ENCODE peak calls at places on chromosomes 3 and 15, in ten cellular contexts. A is lower lobe of right lung; Z is vagina; G is HCT116; C is heart left ventricle; T is CD8-positive, alpha-beta T cell; E is CD8-positive, alpha-beta memory T cell; B is tibial nerve; O is adipocyte; U is neuronal stem cell. N is an unnamed sample.

GRCh38 chr3:67559029-67559605 is 95.3 kb downstream of the SUCLG2 start:
- DNase-seq in A (no peak), Z (no peak), G (no peak), C (no peak), T (no peak), E (no peak), B (no peak), O (no peak), U (no peak), N (no peak)

GRCh38 chr15:67137951-67138935 is 72.8 kb downstream of the SMAD3 start:
- DNase-seq in A (no peak), Z (no peak), G (no peak), C (no peak), T (no peak), E (no peak), B (no peak), O (no peak), U (no peak), N (no peak)

GRCh38 chr15:58340176-58340575 is 91.6 kb upstream of the LIPC start:
- DNase-seq in A (no peak), Z (no peak), G (no peak), C (no peak), T (no peak), E (no peak), B (no peak), O (peak; percentile 10), U (no peak), N (no peak)

GRCh38 chr15:64747578-64747977 is 27.8 kb downstream of the RBPMS2 start:
- DNase-seq in A (no peak), Z (no peak), G (no peak), C (no peak), T (no peak), E (no peak), B (no peak), O (no peak), U (no peak), N (no peak)

GRCh38 chr3:31077021-31077601 is 182.7 kb upstream of the GADL1 start:
- DNase-seq in A (no peak), Z (no peak), G (peak; percentile 80), C (no peak), T (no peak), E (no peak), B (no peak), O (peak; percentile 73), U (no peak), N (no peak)

GRCh38 chr3:107432646-107433045 is 55.4 kb downstream of the CCDC54 start:
- DNase-seq in A (no peak), Z (no peak), G (no peak), C (no peak), T (no peak), E (no peak), B (no peak), O (no peak), U (no peak), N (no peak)

GRCh38 chr3:166810741-166811445 is 569.2 kb downstream of the ZBBX start:
- DNase-seq in A (no peak), Z (no peak), G (no peak), C (no peak), T (no peak), E (no peak), B (no peak), O (no peak), U (no peak), N (no peak)

GRCh38 chr3:139758654-139759291 is 81.0 kb upstream of the NMNAT3 start:
- DNase-seq in A (no peak), Z (peak; percentile 70), G (no peak), C (peak; percentile 26), T (no peak), E (no peak), B (no peak), O (peak; percentile 69), U (peak; percentile 85), N (peak; percentile 80)

GRCh38 chr3:153463895-153464294 is 301.9 kb downstream of the RAP2B start:
- DNase-seq in A (no peak), Z (no peak), G (no peak), C (no peak), T (no peak), E (no peak), B (no peak), O (no peak), U (no peak), N (no peak)

GRCh38 chr3:186593862-186594261 is 19.0 kb upstream of the AHSG start:
- DNase-seq in A (no peak), Z (no peak), G (no peak), C (no peak), T (no peak), E (no peak), B (no peak), O (no peak), U (no peak), N (no peak)

GRCh38 chr3:172530566-172530965 is 7.3 kb upstream of the TNFSF10 start:
- DNase-seq in A (no peak), Z (no peak), G (no peak), C (no peak), T (no peak), E (no peak), B (no peak), O (no peak), U (no peak), N (no peak)

GRCh38 chr3:133866141-133866540 is 29.5 kb downstream of the RAB6B start:
- DNase-seq in A (no peak), Z (no peak), G (no peak), C (no peak), T (no peak), E (no peak), B (no peak), O (no peak), U (no peak), N (no peak)

GRCh38 chr3:172152869-172153268 is 113.5 kb downstream of the FNDC3B start:
- DNase-seq in A (no peak), Z (no peak), G (no peak), C (peak; percentile 38), T (no peak), E (no peak), B (no peak), O (peak; percentile 69), U (no peak), N (no peak)

GRCh38 chr3:126951561-126951960 is 31.4 kb upstream of the PLXNA1 start:
- DNase-seq in A (no peak), Z (no peak), G (no peak), C (no peak), T (no peak), E (no peak), B (no peak), O (no peak), U (no peak), N (no peak)

GRCh38 chr3:151135548-151136337 is 50.3 kb downstream of the MED12L start:
- DNase-seq in A (peak; percentile 72), Z (no peak), G (no peak), C (no peak), T (peak; percentile 30), E (peak; percentile 53), B (no peak), O (no peak), U (no peak), N (no peak)

GRCh38 chr3:111577798-111578685 is 17.1 kb downstream of the ZBED2 start:
- DNase-seq in A (no peak), Z (no peak), G (peak; percentile 69), C (no peak), T (no peak), E (no peak), B (no peak), O (peak; percentile 81), U (no peak), N (peak; percentile 48)

GRCh38 chr3:50230833-50231125 is 5.2 kb upstream of the GNAI2 start:
- DNase-seq in A (no peak), Z (no peak), G (no peak), C (no peak), T (no peak), E (no peak), B (no peak), O (no peak), U (no peak), N (no peak)

GRCh38 chr15:65304393-65305143 is at the start of gene RNU5B-1:
- DNase-seq in A (peak; percentile 69), Z (no peak), G (peak; percentile 97), C (peak; percentile 77), T (peak; percentile 41), E (peak; percentile 89), B (peak; percentile 46), O (peak; percentile 95), U (peak; percentile 84), N (peak; percentile 86)

GRCh38 chr3:58874795-58875194 is 175.0 kb downstream of the CFAP20DC start:
- DNase-seq in A (no peak), Z (no peak), G (peak; percentile 64), C (no peak), T (no peak), E (no peak), B (no peak), O (no peak), U (no peak), N (no peak)

GRCh38 chr3:174957081-174957480 is 97.9 kb downstream of the NAALADL2 start:
- DNase-seq in A (no peak), Z (no peak), G (no peak), C (no peak), T (no peak), E (no peak), B (no peak), O (no peak), U (no peak), N (no peak)

GRCh38 chr15:65916664-65917406 is 47.5 kb downstream of the RAB11A start:
- DNase-seq in A (peak; percentile 67), Z (no peak), G (no peak), C (peak; percentile 43), T (no peak), E (no peak), B (no peak), O (peak; percentile 83), U (peak; percentile 74), N (peak; percentile 73)

GRCh38 chr3:65953881-65954733 is 84.6 kb downstream of the MAGI1 start:
- DNase-seq in A (peak; percentile 55), Z (no peak), G (no peak), C (peak; percentile 41), T (no peak), E (no peak), B (no peak), O (no peak), U (no peak), N (peak; percentile 52)
- H3K4me3 ChIP-seq in A (peak overlapping the region; percentile 1), Z (no peak overlapping the region), G (peak overlapping the region; percentile 25), C (peak overlapping the region; percentile 18), T (no peak overlapping the region), E (no peak overlapping the region), B (no peak overlapping the region), O (no peak overlapping the region), U (no peak overlapping the region), N (no peak overlapping the region)

GRCh38 chr3:147400111-147400510 is 6.2 kb downstream of the ZIC4 start:
- DNase-seq in A (no peak), Z (peak; percentile 31), G (no peak), C (no peak), T (no peak), E (no peak), B (no peak), O (no peak), U (no peak), N (no peak)
- H3K27me3 ChIP-seq in A (peaks cover 96% of the 10 kb centered on the region), Z (peaks cover 13% of the 10 kb centered on the region), G (no peaks in the 10 kb centered on the region), C (peaks cover 100% of the 10 kb centered on the region), T (peaks cover 7% of the 10 kb centered on the region), E (peaks cover 13% of the 10 kb centered on the region), B (no peaks in the 10 kb centered on the region), O (peaks cover 87% of the 10 kb centered on the region), U (peaks cover 30% of the 10 kb centered on the region), N (no peaks in the 10 kb centered on the region)

GRCh38 chr3:112579697-112580096 is 17.9 kb downstream of the SLC35A5 start:
- DNase-seq in A (no peak), Z (no peak), G (no peak), C (no peak), T (no peak), E (no peak), B (no peak), O (peak; percentile 26), U (no peak), N (no peak)
- H3K4me3 ChIP-seq in A (no peak overlapping the region), Z (no peak overlapping the region), G (no peak overlapping the region), C (no peak overlapping the region), T (no peak overlapping the region), E (no peak overlapping the region), B (no peak overlapping the region), O (no peak overlapping the region), U (no peak overlapping the region), N (no peak overlapping the region)

GRCh38 chr3:161139686-161140085 is 34.5 kb upstream of the B3GALNT1 start:
- DNase-seq in A (no peak), Z (no peak), G (no peak), C (no peak), T (no peak), E (no peak), B (no peak), O (no peak), U (no peak), N (no peak)
- H3K27me3 ChIP-seq in A (no peaks in the 10 kb centered on the region), Z (no peaks in the 10 kb centered on the region), G (no peaks in the 10 kb centered on the region), C (no peaks in the 10 kb centered on the region), T (no peaks in the 10 kb centered on the region), E (no peaks in the 10 kb centered on the region), B (no peaks in the 10 kb centered on the region), O (no peaks in the 10 kb centered on the region), U (peaks cover 5% of the 10 kb centered on the region), N (no peaks in the 10 kb centered on the region)